ENCODE peak calls at places on chromosome 10, in four cellular contexts. L, I, C and F are unnamed samples.

GRCh38 chr10:13674645-13675588 is 88.2 kb downstream of the PRPF18 start:
- DNase-seq in I (no peak), C (no peak), L (no peak), F (no peak)

GRCh38 chr10:43218206-43218950 is 48.5 kb downstream of the RASGEF1A start:
- DNase-seq in L (no peak), I (peak), C (no peak), F (peak)

GRCh38 chr10:131979821-131980270 is 1.9 kb downstream of the BNIP3 start:
- DNase-seq in L (no peak), I (peak), C (no peak), F (no peak)

GRCh38 chr10:78807504-78808202 is 261.1 kb upstream of the ZMIZ1 start:
- DNase-seq in I (no peak), L (no peak), C (no peak), F (no peak)

GRCh38 chr10:72727128-72727527 is 35.2 kb downstream of the MCU start:
- DNase-seq in L (no peak), C (peak), I (no peak), F (no peak)

GRCh38 chr10:77915299-77916105 is 11.1 kb downstream of the DLG5 start:
- DNase-seq in L (no peak), C (no peak), I (peak), F (no peak)

GRCh38 chr10:74213571-74214162 is 62.6 kb downstream of the ADK start:
- DNase-seq in L (no peak), I (peak), C (no peak), F (no peak)

GRCh38 chr10:97543025-97543546 is 29.5 kb upstream of the ANKRD2 start:
- DNase-seq in C (no peak), L (no peak), I (peak), F (peak)

GRCh38 chr10:67075381-67076001 is 149.7 kb downstream of the LRRTM3 start:
- DNase-seq in C (no peak), L (no peak), I (no peak), F (no peak)

GRCh38 chr10:60649485-60650271 is 128.6 kb upstream of the CDK1 start:
- DNase-seq in C (no peak), L (no peak), I (no peak), F (no peak)

GRCh38 chr10:91758303-91759146 is 39.7 kb upstream of the TNKS2 start:
- DNase-seq in I (peak), L (no peak), C (peak), F (peak)

GRCh38 chr10:114274616-114275453 is 35.8 kb downstream of the VWA2 start:
- DNase-seq in L (no peak), I (no peak), C (no peak), F (no peak)

GRCh38 chr10:50919010-50919409 is 33.6 kb upstream of the A1CF start:
- DNase-seq in I (no peak), C (no peak), L (no peak), F (no peak)

GRCh38 chr10:366186-366585 is 230.9 kb downstream of the ZMYND11 start:
- DNase-seq in I (no peak), C (no peak), L (no peak), F (no peak)

GRCh38 chr10:31669367-31669766 is 259.3 kb downstream of the ARHGAP12 start:
- DNase-seq in L (no peak), C (peak), I (peak), F (peak)

GRCh38 chr10:35453855-35454532 is 117.7 kb downstream of the CCNY start:
- DNase-seq in L (no peak), C (no peak), I (peak), F (no peak)

GRCh38 chr10:15262036-15262713 is 93.7 kb upstream of the NMT2 start:
- DNase-seq in L (no peak), I (peak), C (no peak), F (peak)

GRCh38 chr10:93066544-93066913 is 5.9 kb downstream of the CYP26C1 start:
- DNase-seq in L (no peak), C (no peak), I (no peak), F (no peak)

GRCh38 chr10:31757374-31757773 is 171.3 kb downstream of the ARHGAP12 start:
- DNase-seq in C (no peak), I (no peak), L (no peak), F (peak)

GRCh38 chr10:89805599-89806013 is 104.2 kb downstream of the KIF20B start:
- DNase-seq in C (no peak), L (no peak), I (no peak), F (no peak)

GRCh38 chr10:22702348-22702747 is 12.0 kb downstream of the PIP4K2A start:
- DNase-seq in L (no peak), C (no peak), I (peak), F (peak)

GRCh38 chr10:133060466-133060865 is 27.3 kb upstream of the ADGRA1 start:
- DNase-seq in I (no peak), L (no peak), C (no peak), F (no peak)

GRCh38 chr10:24822557-24822956 is 98.9 kb upstream of the ARHGAP21 start:
- DNase-seq in L (no peak), C (no peak), I (no peak), F (no peak)

GRCh38 chr10:34804306-34804705 is 10.8 kb downstream of the PARD3 start:
- DNase-seq in C (no peak), I (no peak), L (no peak), F (no peak)

GRCh38 chr10:44959243-44960097 is at the start of gene RASSF4:
- DNase-seq in I (peak), L (peak), C (no peak), F (peak)

GRCh38 chr10:128092454-128092853 is 33.8 kb downstream of the MKI67 start:
- DNase-seq in C (no peak), I (no peak), L (no peak), F (no peak)

GRCh38 chr10:62306663-62307062 is 38.0 kb upstream of the RTKN2 start:
- DNase-seq in I (no peak), L (no peak), C (no peak), F (no peak)

GRCh38 chr10:43983856-43984271 is 335.2 kb upstream of the ZNF32 start:
- DNase-seq in I (no peak), L (no peak), C (no peak), F (no peak)

GRCh38 chr10:61064356-61064755 is 120.4 kb upstream of the RHOBTB1 start:
- DNase-seq in C (no peak), L (no peak), I (no peak), F (no peak)

GRCh38 chr10:9596368-9596920 is 1421.2 kb upstream of the CELF2 start:
- DNase-seq in C (no peak), I (peak), L (no peak), F (no peak)

GRCh38 chr10:86632009-86632800 is 22.1 kb upstream of the OPN4 start:
- DNase-seq in I (no peak), C (no peak), L (peak), F (peak)

GRCh38 chr10:72694476-72695369 is 2.8 kb downstream of the MCU start:
- DNase-seq in L (no peak), I (peak), C (no peak), F (peak)

GRCh38 chr10:834493-834892 is 97.0 kb downstream of the LARP4B start:
- DNase-seq in I (no peak), L (no peak), C (no peak), F (no peak)

GRCh38 chr10:14384915-14385314 is 54.2 kb upstream of the FRMD4A start:
- DNase-seq in C (no peak), I (no peak), L (no peak), F (no peak)

GRCh38 chr10:70578371-70578947 is 24.1 kb downstream of the PRF1 start:
- DNase-seq in C (no peak), I (no peak), L (no peak), F (no peak)

GRCh38 chr10:61757001-61757400 is 94.3 kb downstream of the CABCOCO1 start:
- DNase-seq in I (no peak), L (no peak), C (no peak), F (no peak)

GRCh38 chr10:70232859-70233108 is 445 bp downstream of the PPA1 start:
- DNase-seq in C (no peak), I (no peak), L (no peak), F (no peak)

GRCh38 chr10:102347236-102347828 is 48.2 kb upstream of the NFKB2 start:
- DNase-seq in L (peak), I (peak), C (no peak), F (no peak)